ENCODE peak calls at places on chromosomes 4 and X, in six cellular contexts. One of them, this sample, is unnamed.

GRCh38 chrX:38215141-38215540 is 5.5 kb downstream of the SRPX start:
- DNase-seq in GM06990: no peak
- DNase-seq in brain microvascular endothelial cell: no peak
- DNase-seq in PC-3: peak; percentile 55
- DNase-seq in transverse colon: no peak
- DNase-seq in CD8-positive, alpha-beta T cell: no peak
- DNase-seq in this sample: no peak

GRCh38 chr4:41061482-41062185 is 152.7 kb downstream of the APBB2 start:
- DNase-seq in transverse colon: no peak
- DNase-seq in PC-3: no peak
- DNase-seq in GM06990: no peak
- DNase-seq in CD8-positive, alpha-beta T cell: no peak
- DNase-seq in brain microvascular endothelial cell: no peak
- DNase-seq in this sample: no peak

GRCh38 chr4:6527683-6528595 is 47.0 kb upstream of the MAN2B2 start:
- DNase-seq in brain microvascular endothelial cell: no peak
- DNase-seq in CD8-positive, alpha-beta T cell: no peak
- DNase-seq in PC-3: no peak
- DNase-seq in transverse colon: no peak
- DNase-seq in GM06990: no peak
- DNase-seq in this sample: no peak

GRCh38 chr4:110614173-110614948 is 8.5 kb downstream of the PITX2 start:
- DNase-seq in brain microvascular endothelial cell: no peak
- DNase-seq in GM06990: no peak
- DNase-seq in CD8-positive, alpha-beta T cell: no peak
- DNase-seq in transverse colon: no peak
- DNase-seq in PC-3: no peak
- DNase-seq in this sample: no peak

GRCh38 chr4:4439782-4440181 is 52.9 kb downstream of the NSG1 start:
- DNase-seq in CD8-positive, alpha-beta T cell: no peak
- DNase-seq in brain microvascular endothelial cell: no peak
- DNase-seq in PC-3: no peak
- DNase-seq in GM06990: no peak
- DNase-seq in transverse colon: no peak
- DNase-seq in this sample: no peak

GRCh38 chr4:16337936-16338335 is 111.7 kb upstream of the TAPT1 start:
- DNase-seq in CD8-positive, alpha-beta T cell: no peak
- DNase-seq in PC-3: peak; percentile 81
- DNase-seq in transverse colon: no peak
- DNase-seq in GM06990: no peak
- DNase-seq in brain microvascular endothelial cell: peak; percentile 71
- DNase-seq in this sample: no peak

GRCh38 chr4:170979736-170980135 is 833.5 kb upstream of the GALNTL6 start:
- DNase-seq in CD8-positive, alpha-beta T cell: no peak
- DNase-seq in GM06990: no peak
- DNase-seq in brain microvascular endothelial cell: peak; percentile 82
- DNase-seq in PC-3: no peak
- DNase-seq in transverse colon: no peak
- DNase-seq in this sample: peak; percentile 16

GRCh38 chr4:151276787-151277557 is at the start of gene PRSS48:
- DNase-seq in brain microvascular endothelial cell: peak; percentile 47
- DNase-seq in CD8-positive, alpha-beta T cell: peak; percentile 49
- DNase-seq in transverse colon: peak; percentile 77
- DNase-seq in GM06990: peak; percentile 10
- DNase-seq in PC-3: peak; percentile 61
- DNase-seq in this sample: peak; percentile 51

GRCh38 chr4:38377195-38377594 is 286.8 kb upstream of the KLF3 start:
- DNase-seq in transverse colon: no peak
- DNase-seq in brain microvascular endothelial cell: no peak
- DNase-seq in PC-3: peak; percentile 5
- DNase-seq in GM06990: no peak
- DNase-seq in CD8-positive, alpha-beta T cell: no peak
- DNase-seq in this sample: no peak

GRCh38 chr4:72340803-72341431 is 228.1 kb downstream of the ADAMTS3 start:
- DNase-seq in GM06990: no peak
- DNase-seq in brain microvascular endothelial cell: no peak
- DNase-seq in CD8-positive, alpha-beta T cell: no peak
- DNase-seq in transverse colon: no peak
- DNase-seq in PC-3: peak; percentile 95
- DNase-seq in this sample: no peak

GRCh38 chr4:140213736-140214135 is 59.8 kb upstream of the MAML3 start:
- DNase-seq in transverse colon: no peak
- DNase-seq in PC-3: peak; percentile 58
- DNase-seq in brain microvascular endothelial cell: peak; percentile 33
- DNase-seq in GM06990: no peak
- DNase-seq in CD8-positive, alpha-beta T cell: no peak
- DNase-seq in this sample: no peak

GRCh38 chrX:129983575-129984131 is 1.2 kb downstream of the BCORL1 start:
- DNase-seq in PC-3: no peak
- DNase-seq in brain microvascular endothelial cell: no peak
- DNase-seq in GM06990: peak; percentile 16
- DNase-seq in CD8-positive, alpha-beta T cell: peak; percentile 49
- DNase-seq in transverse colon: peak; percentile 23
- DNase-seq in this sample: peak; percentile 82

GRCh38 chr4:151674804-151675290 is 86.0 kb downstream of the GATB start:
- DNase-seq in transverse colon: peak; percentile 56
- DNase-seq in PC-3: no peak
- DNase-seq in GM06990: no peak
- DNase-seq in brain microvascular endothelial cell: no peak
- DNase-seq in CD8-positive, alpha-beta T cell: no peak
- DNase-seq in this sample: peak; percentile 45

GRCh38 chr4:168153596-168154440 is 61.5 kb downstream of the ANXA10 start:
- DNase-seq in brain microvascular endothelial cell: peak; percentile 90
- DNase-seq in GM06990: peak; percentile 15
- DNase-seq in transverse colon: peak; percentile 77
- DNase-seq in CD8-positive, alpha-beta T cell: peak; percentile 65
- DNase-seq in PC-3: peak; percentile 75
- DNase-seq in this sample: peak; percentile 64

GRCh38 chr4:61549356-61549755 is 349.2 kb downstream of the ADGRL3 start:
- DNase-seq in GM06990: no peak
- DNase-seq in PC-3: no peak
- DNase-seq in CD8-positive, alpha-beta T cell: no peak
- DNase-seq in transverse colon: no peak
- DNase-seq in brain microvascular endothelial cell: no peak
- DNase-seq in this sample: no peak

GRCh38 chrX:41087219-41087618 is 2.0 kb downstream of the USP9X start:
- DNase-seq in GM06990: no peak
- DNase-seq in brain microvascular endothelial cell: no peak
- DNase-seq in transverse colon: no peak
- DNase-seq in PC-3: peak; percentile 5
- DNase-seq in CD8-positive, alpha-beta T cell: no peak
- DNase-seq in this sample: no peak

GRCh38 chrX:2801223-2801622 is 27.5 kb upstream of the GYG2 start:
- DNase-seq in CD8-positive, alpha-beta T cell: no peak
- DNase-seq in GM06990: no peak
- DNase-seq in brain microvascular endothelial cell: no peak
- DNase-seq in PC-3: no peak
- DNase-seq in transverse colon: no peak
- DNase-seq in this sample: no peak

GRCh38 chrX:120428309-120428708 is 40.8 kb downstream of the LAMP2 start:
- DNase-seq in brain microvascular endothelial cell: peak; percentile 11
- DNase-seq in CD8-positive, alpha-beta T cell: no peak
- DNase-seq in PC-3: no peak
- DNase-seq in transverse colon: no peak
- DNase-seq in GM06990: no peak
- DNase-seq in this sample: no peak

GRCh38 chrX:40175416-40176255 is 77.9 kb upstream of the BCOR start:
- DNase-seq in transverse colon: peak; percentile 80
- DNase-seq in PC-3: peak; percentile 48
- DNase-seq in brain microvascular endothelial cell: no peak
- DNase-seq in CD8-positive, alpha-beta T cell: peak; percentile 86
- DNase-seq in GM06990: peak; percentile 92
- DNase-seq in this sample: peak; percentile 92

GRCh38 chrX:2351999-2352995 is 148.5 kb downstream of the DHRSX start:
- DNase-seq in CD8-positive, alpha-beta T cell: no peak
- DNase-seq in transverse colon: no peak
- DNase-seq in brain microvascular endothelial cell: peak; percentile 94
- DNase-seq in PC-3: peak; percentile 68
- DNase-seq in GM06990: no peak
- DNase-seq in this sample: no peak

GRCh38 chrX:72045552-72046277 is 86.0 kb downstream of the RTL5 start:
- DNase-seq in PC-3: peak; percentile 8
- DNase-seq in transverse colon: no peak
- DNase-seq in brain microvascular endothelial cell: no peak
- DNase-seq in GM06990: no peak
- DNase-seq in CD8-positive, alpha-beta T cell: no peak
- DNase-seq in this sample: no peak

GRCh38 chrX:47158781-47159180 is 13.8 kb downstream of the RBM10 start:
- DNase-seq in CD8-positive, alpha-beta T cell: peak; percentile 13
- DNase-seq in PC-3: no peak
- DNase-seq in transverse colon: no peak
- DNase-seq in brain microvascular endothelial cell: no peak
- DNase-seq in GM06990: no peak
- DNase-seq in this sample: no peak

GRCh38 chr4:148056879-148057278 is 325.0 kb downstream of the ARHGAP10 start:
- DNase-seq in brain microvascular endothelial cell: peak; percentile 63
- DNase-seq in GM06990: peak; percentile 77
- DNase-seq in CD8-positive, alpha-beta T cell: peak; percentile 78
- DNase-seq in PC-3: peak; percentile 59
- DNase-seq in transverse colon: peak; percentile 62
- DNase-seq in this sample: no peak

GRCh38 chrX:12007881-12008280 is 130.4 kb upstream of the FRMPD4 start:
- DNase-seq in brain microvascular endothelial cell: peak; percentile 76
- DNase-seq in transverse colon: no peak
- DNase-seq in PC-3: peak; percentile 85
- DNase-seq in CD8-positive, alpha-beta T cell: no peak
- DNase-seq in GM06990: no peak
- DNase-seq in this sample: no peak

GRCh38 chrX:65035451-65035779 is 59.2 kb upstream of the ZC4H2 start:
- DNase-seq in brain microvascular endothelial cell: peak; percentile 4
- DNase-seq in CD8-positive, alpha-beta T cell: no peak
- DNase-seq in PC-3: peak; percentile 36
- DNase-seq in GM06990: no peak
- DNase-seq in transverse colon: peak; percentile 28
- DNase-seq in this sample: peak; percentile 21

GRCh38 chrX:65034292-65034640 is 58.0 kb upstream of the ZC4H2 start:
- DNase-seq in PC-3: peak; percentile 20
- DNase-seq in brain microvascular endothelial cell: no peak
- DNase-seq in GM06990: no peak
- DNase-seq in transverse colon: no peak
- DNase-seq in CD8-positive, alpha-beta T cell: no peak
- DNase-seq in this sample: no peak

GRCh38 chrX:65034641-65035450 is 58.6 kb upstream of the ZC4H2 start:
- DNase-seq in brain microvascular endothelial cell: peak; percentile 55
- DNase-seq in PC-3: peak; percentile 82
- DNase-seq in GM06990: peak; percentile 88
- DNase-seq in CD8-positive, alpha-beta T cell: peak; percentile 87
- DNase-seq in transverse colon: peak; percentile 85
- DNase-seq in this sample: peak; percentile 95
- TF ChIP-seq CTCF in brain microvascular endothelial cell: peak; percentile 42
- TF ChIP-seq CTCF in PC-3: peak; percentile 56
- TF ChIP-seq CTCF in GM06990: peak; percentile 48
- TF ChIP-seq CTCF in CD8-positive, alpha-beta T cell: peak; percentile 46
- TF ChIP-seq CTCF in transverse colon: peak; percentile 54
- TF ChIP-seq CTCF in this sample: peak; percentile 54

DNA sequence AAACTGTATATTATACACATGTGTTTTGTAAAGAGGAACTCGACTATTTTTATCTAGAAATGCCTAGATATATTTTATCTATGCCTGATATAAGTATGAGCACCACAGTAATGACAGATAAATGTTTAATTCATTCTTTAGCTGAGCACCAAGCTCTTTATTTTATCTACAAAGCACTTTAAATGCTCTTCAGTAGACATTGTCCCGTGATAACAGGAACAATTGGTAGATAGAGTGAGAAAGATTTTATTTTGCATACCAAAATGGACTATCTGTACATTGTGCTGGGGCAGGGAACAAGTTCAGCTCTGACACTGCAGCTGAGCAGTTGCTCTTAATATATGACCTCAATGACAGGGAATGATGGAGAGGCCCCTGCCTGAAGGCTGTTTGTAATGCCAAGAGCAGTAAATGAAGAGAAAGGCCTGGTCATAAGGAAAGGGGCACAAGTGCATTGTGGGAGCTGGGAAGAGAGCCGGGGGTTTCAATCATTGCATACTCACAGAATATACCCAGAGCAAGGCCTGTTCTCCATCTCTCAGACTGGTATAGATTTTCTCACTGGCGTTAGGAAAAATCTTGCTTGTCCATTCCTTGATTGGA is 57.3 kb downstream of the SEPTIN11 start:
- DNase-seq in CD8-positive, alpha-beta T cell: no peak
- DNase-seq in PC-3: no peak
- DNase-seq in transverse colon: no peak
- DNase-seq in brain microvascular endothelial cell: no peak
- DNase-seq in GM06990: no peak
- DNase-seq in this sample: no peak
- H3K36me3 ChIP-seq in CD8-positive, alpha-beta T cell: no peaks in the 10 kb centered on the region
- H3K36me3 ChIP-seq in PC-3: peaks cover 20% of the 10 kb centered on the region
- H3K36me3 ChIP-seq in transverse colon: no peaks in the 10 kb centered on the region
- H3K36me3 ChIP-seq in brain microvascular endothelial cell: peaks cover 25% of the 10 kb centered on the region
- H3K36me3 ChIP-seq in GM06990: peaks cover 2% of the 10 kb centered on the region
- H3K36me3 ChIP-seq in this sample: peaks cover 5% of the 10 kb centered on the region

DNA sequence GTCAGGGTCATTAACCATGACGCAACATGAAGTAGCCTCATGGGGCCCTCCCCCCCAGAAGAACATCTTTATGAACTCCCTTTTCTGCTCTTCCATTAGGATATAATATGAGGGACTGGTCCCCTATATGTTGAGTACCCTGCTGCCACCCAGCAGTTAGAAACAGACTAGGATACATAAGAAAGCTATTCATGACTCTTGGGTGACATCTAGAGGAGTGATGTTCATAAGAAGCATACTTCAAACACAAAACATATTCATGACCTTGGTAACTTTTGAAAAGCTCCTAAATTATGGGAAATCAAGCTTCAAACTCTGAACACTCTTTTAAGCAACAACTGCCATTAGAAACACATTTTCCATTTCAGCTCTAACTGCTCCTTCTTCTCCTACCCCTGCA is 155.2 kb upstream of the SPIN4 start:
- DNase-seq in CD8-positive, alpha-beta T cell: no peak
- DNase-seq in brain microvascular endothelial cell: no peak
- DNase-seq in transverse colon: no peak
- DNase-seq in PC-3: peak; percentile 63
- DNase-seq in GM06990: no peak
- DNase-seq in this sample: no peak
- TF ChIP-seq CTCF in CD8-positive, alpha-beta T cell: no peak
- TF ChIP-seq CTCF in brain microvascular endothelial cell: peak; percentile 18
- TF ChIP-seq CTCF in transverse colon: peak; percentile 12
- TF ChIP-seq CTCF in PC-3: peak; percentile 77
- TF ChIP-seq CTCF in GM06990: peak; percentile 22
- TF ChIP-seq CTCF in this sample: no peak

GRCh38 chr4:1362046-1362445 is 15.0 kb downstream of the UVSSA start:
- DNase-seq in GM06990: no peak
- DNase-seq in brain microvascular endothelial cell: no peak
- DNase-seq in PC-3: no peak
- DNase-seq in transverse colon: no peak
- DNase-seq in CD8-positive, alpha-beta T cell: no peak
- DNase-seq in this sample: no peak

GRCh38 chr4:1359976-1360375 is 13.0 kb downstream of the UVSSA start:
- DNase-seq in brain microvascular endothelial cell: no peak
- DNase-seq in GM06990: no peak
- DNase-seq in CD8-positive, alpha-beta T cell: no peak
- DNase-seq in PC-3: no peak
- DNase-seq in transverse colon: no peak
- DNase-seq in this sample: peak; percentile 62

GRCh38 chr4:1360423-1361283 is 13.6 kb downstream of the UVSSA start:
- DNase-seq in PC-3: no peak
- DNase-seq in GM06990: no peak
- DNase-seq in brain microvascular endothelial cell: peak; percentile 31
- DNase-seq in CD8-positive, alpha-beta T cell: no peak
- DNase-seq in transverse colon: no peak
- DNase-seq in this sample: peak; percentile 42

GRCh38 chr4:1362521-1362920 is 15.5 kb downstream of the UVSSA start:
- DNase-seq in CD8-positive, alpha-beta T cell: no peak
- DNase-seq in PC-3: no peak
- DNase-seq in transverse colon: no peak
- DNase-seq in brain microvascular endothelial cell: no peak
- DNase-seq in GM06990: no peak
- DNase-seq in this sample: no peak

GRCh38 chr4:1361391-1361790 is 14.4 kb downstream of the UVSSA start:
- DNase-seq in transverse colon: no peak
- DNase-seq in CD8-positive, alpha-beta T cell: no peak
- DNase-seq in GM06990: no peak
- DNase-seq in PC-3: no peak
- DNase-seq in brain microvascular endothelial cell: no peak
- DNase-seq in this sample: peak; percentile 68
- H3K36me3 ChIP-seq in transverse colon: no peaks in the 10 kb centered on the region
- H3K36me3 ChIP-seq in CD8-positive, alpha-beta T cell: peaks cover 4% of the 10 kb centered on the region
- H3K36me3 ChIP-seq in GM06990: peaks cover 4% of the 10 kb centered on the region
- H3K36me3 ChIP-seq in PC-3: no peaks in the 10 kb centered on the region
- H3K36me3 ChIP-seq in brain microvascular endothelial cell: no peaks in the 10 kb centered on the region
- H3K36me3 ChIP-seq in this sample: no peaks in the 10 kb centered on the region